ENCODE peak calls at places on chromosome 20, in four cellular contexts. R is H1, E is IMR-90, H is mesendoderm. G is an unnamed sample.

GRCh38 chr20:12984069-12984765 is 24.6 kb upstream of the SPTLC3 start:
- DNase-seq in R (no peak), E (no peak), H (no peak), G (no peak)

GRCh38 chr20:12113468-12114371 is 196.0 kb downstream of the BTBD3 start:
- DNase-seq in R (no peak), H (no peak), E (no peak), G (no peak)

GRCh38 chr20:13141541-13141940 is 79.5 kb upstream of the ISM1 start:
- DNase-seq in R (no peak), H (no peak), E (no peak), G (no peak)

GRCh38 chr20:47365023-47365764 is 8.7 kb upstream of the ZMYND8 start:
- DNase-seq in R (no peak), H (peak), E (no peak), G (no peak)

GRCh38 chr20:45950330-45950646 is 15.8 kb downstream of the PCIF1 start:
- DNase-seq in H (no peak), E (no peak), R (no peak), G (no peak)

GRCh38 chr20:34921436-34921835 is 34.2 kb downstream of the GSS start:
- DNase-seq in E (no peak), H (no peak), R (no peak), G (no peak)

GRCh38 chr20:58840816-58841538 is 9.7 kb downstream of the GNAS-AS1 start:
- DNase-seq in H (no peak), E (no peak), R (no peak), G (no peak)

GRCh38 chr20:39853664-39854063 is 835.4 kb downstream of the MAFB start:
- DNase-seq in E (peak), R (peak), H (peak), G (no peak)

GRCh38 chr20:18314786-18315406 is 26.6 kb downstream of the ZNF133 start:
- DNase-seq in E (peak), R (peak), H (no peak), G (no peak)

GRCh38 chr20:5658897-5659296 is 91.3 kb upstream of the SHLD1 start:
- DNase-seq in H (peak), E (peak), R (no peak), G (no peak)

GRCh38 chr20:33249456-33249855 is 13.7 kb downstream of the BPIFA1 start:
- DNase-seq in H (no peak), R (no peak), E (no peak), G (no peak)

GRCh38 chr20:18541741-18542140 is 25.5 kb upstream of the SMIM26 start:
- DNase-seq in R (no peak), H (no peak), E (no peak), G (no peak)

GRCh38 chr20:24694157-24694726 is 224.8 kb downstream of the SYNDIG1 start:
- DNase-seq in H (no peak), E (no peak), R (no peak), G (peak)

GRCh38 chr20:6504826-6505225 is 262.7 kb upstream of the BMP2 start:
- DNase-seq in E (peak), H (peak), R (no peak), G (no peak)

GRCh38 chr20:35015863-35016193 is 60.2 kb downstream of the MYH7B start:
- DNase-seq in E (no peak), R (no peak), H (no peak), G (peak)

GRCh38 chr20:50438986-50439407 is 71.2 kb upstream of the PTPN1 start:
- DNase-seq in R (no peak), H (peak), E (peak), G (no peak)

GRCh38 chr20:40965671-40966070 is 63.0 kb upstream of the TOP1 start:
- DNase-seq in H (no peak), R (no peak), E (no peak), G (no peak)

GRCh38 chr20:9958693-9959092 is 76.1 kb upstream of the ANKEF1 start:
- DNase-seq in H (no peak), E (no peak), R (no peak), G (no peak)

GRCh38 chr20:45538209-45538798 is 978 bp downstream of the WFDC6 start:
- DNase-seq in R (no peak), H (peak), E (no peak), G (peak)

GRCh38 chr20:38554986-38555385 is 26.0 kb upstream of the ADIG start:
- DNase-seq in E (no peak), H (no peak), R (no peak), G (no peak)

GRCh38 chr20:36303020-36303595 is 3.0 kb upstream of the DLGAP4 start:
- DNase-seq in E (no peak), H (no peak), R (no peak), G (no peak)

GRCh38 chr20:35463455-35464300 is 8.3 kb downstream of the CEP250 start:
- DNase-seq in H (peak), E (peak), R (no peak), G (peak)

GRCh38 chr20:38645980-38646858 is 44.6 kb downstream of the ARHGAP40 start:
- DNase-seq in R (peak), H (peak), E (peak), G (peak)

GRCh38 chr20:16004108-16004854 is 569.0 kb downstream of the KIF16B start:
- DNase-seq in H (no peak), E (no peak), R (no peak), G (no peak)

GRCh38 chr20:7627734-7628663 is 312.3 kb downstream of the HAO1 start:
- DNase-seq in E (no peak), R (no peak), H (no peak), G (no peak)

GRCh38 chr20:34538671-34539123 is 19.8 kb upstream of the MAP1LC3A start:
- DNase-seq in E (peak), R (no peak), H (peak), G (peak)

GRCh38 chr20:24653306-24653705 is 183.9 kb downstream of the SYNDIG1 start:
- DNase-seq in E (peak), R (no peak), H (no peak), G (no peak)

GRCh38 chr20:16537918-16538317 is 35.3 kb downstream of the KIF16B start:
- DNase-seq in H (no peak), E (no peak), R (no peak), G (no peak)

GRCh38 chr20:2612073-2612472 is 40.4 kb upstream of the NOP56 start:
- DNase-seq in E (no peak), H (no peak), R (no peak), G (no peak)

GRCh38 chr20:10783660-10784336 is 110.0 kb upstream of the JAG1 start:
- DNase-seq in R (no peak), E (no peak), H (peak), G (no peak)

GRCh38 chr20:47502271-47502730 is 614 bp downstream of the NCOA3 start:
- DNase-seq in R (no peak), H (peak), E (peak), G (no peak)

GRCh38 chr20:20410678-20411077 is 42.8 kb downstream of the INSM1 start:
- DNase-seq in E (no peak), R (peak), H (peak), G (peak)

GRCh38 chr20:21103582-21104465 is 2.3 kb downstream of the LINC00237 start:
- DNase-seq in R (no peak), H (peak), E (no peak), G (peak)

GRCh38 chr20:45290677-45291355 is 15.8 kb upstream of the RBPJL start:
- DNase-seq in R (peak), H (peak), E (peak), G (peak)

GRCh38 chr20:33477386-33478234 is 12.3 kb upstream of the CBFA2T2 start:
- DNase-seq in E (no peak), H (peak), R (no peak), G (peak)

GRCh38 chr20:4671015-4671414 is 50.7 kb upstream of the PRND start:
- DNase-seq in R (no peak), H (no peak), E (no peak), G (no peak)

GRCh38 chr20:31643522-31643921 is 5.8 kb downstream of the COX4I2 start:
- DNase-seq in E (no peak), R (no peak), H (no peak), G (no peak)

GRCh38 chr20:54172532-54172855 is 1.3 kb downstream of the CYP24A1 start:
- DNase-seq in E (no peak), R (no peak), H (no peak), G (no peak)

GRCh38 chr20:54168961-54169862 is 4.6 kb downstream of the CYP24A1 start:
- DNase-seq in H (no peak), R (no peak), E (no peak), G (no peak)

GRCh38 chr20:54167909-54168872 is 5.6 kb downstream of the CYP24A1 start:
- DNase-seq in H (no peak), E (peak), R (no peak), G (no peak)

GRCh38 chr20:54170963-54171362 is 2.8 kb downstream of the CYP24A1 start:
- DNase-seq in H (no peak), R (no peak), E (no peak), G (no peak)

DNA sequence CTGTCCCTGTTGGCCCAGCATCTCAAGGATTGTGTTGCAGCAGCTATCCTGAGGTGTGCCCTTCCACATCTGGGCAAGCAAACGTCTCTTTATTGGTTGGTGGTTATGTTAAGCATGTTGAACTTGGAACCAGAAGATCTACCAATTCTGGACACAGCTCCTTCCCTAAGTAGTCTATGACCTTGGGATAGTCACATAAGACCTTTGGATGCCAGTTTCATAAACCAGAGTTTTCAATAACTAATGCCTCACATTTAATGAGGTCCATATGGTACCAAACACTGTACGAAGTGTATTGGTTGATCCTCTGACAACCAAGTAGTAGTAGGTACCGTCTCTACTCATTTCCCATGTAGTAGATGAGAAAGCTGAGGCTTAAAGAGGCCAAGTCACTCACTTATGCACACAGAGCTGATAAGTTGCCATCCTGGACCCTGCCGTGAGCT is 3.7 kb downstream of the CYP24A1 start:
- DNase-seq in E (no peak), R (no peak), H (no peak), G (no peak)
- H3K56ac ChIP-seq in E (no peak), R (no peak), H (no peak), G (no peak)

GRCh38 chr20:62674370-62674769 is 32.1 kb downstream of the SLCO4A1 start:
- DNase-seq in H (no peak), E (no peak), R (no peak), G (no peak)
- H2BK5ac ChIP-seq in H (no peak), E (no peak), R (no peak), G (no peak)

GRCh38 chr20:23060629-23061028 is 11.2 kb upstream of the THBD start:
- DNase-seq in E (no peak), R (no peak), H (no peak), G (no peak)

GRCh38 chr20:23061262-23061661 is 11.8 kb upstream of the THBD start:
- DNase-seq in R (no peak), H (no peak), E (no peak), G (no peak)

GRCh38 chr20:23061713-23062561 is 12.5 kb upstream of the THBD start:
- DNase-seq in E (peak), H (peak), R (no peak), G (peak)

GRCh38 chr20:23063573-23063972 is 14.1 kb upstream of the THBD start:
- DNase-seq in R (no peak), H (no peak), E (no peak), G (no peak)

GRCh38 chr20:23062632-23063031 is 13.2 kb upstream of the THBD start:
- DNase-seq in H (no peak), E (no peak), R (no peak), G (no peak)
- H3K56ac ChIP-seq in H (no peak), E (no peak), R (no peak), G (no peak)

GRCh38 chr20:57086066-57086465 is 180.4 kb downstream of the BMP7 start:
- DNase-seq in R (no peak), E (no peak), H (no peak), G (no peak)
- H2BK5ac ChIP-seq in R (no peak), E (no peak), H (no peak), G (no peak)

GRCh38 chr20:52896348-52896747 is 75.8 kb upstream of the TSHZ2 start:
- DNase-seq in H (no peak), R (no peak), E (no peak), G (no peak)

GRCh38 chr20:52892023-52892422 is 80.1 kb upstream of the TSHZ2 start:
- DNase-seq in R (no peak), E (no peak), H (no peak), G (no peak)

GRCh38 chr20:52895662-52896061 is 76.5 kb upstream of the TSHZ2 start:
- DNase-seq in H (no peak), R (no peak), E (no peak), G (no peak)

GRCh38 chr20:52890130-52890529 is 82.0 kb upstream of the TSHZ2 start:
- DNase-seq in E (no peak), H (no peak), R (no peak), G (no peak)

DNA sequence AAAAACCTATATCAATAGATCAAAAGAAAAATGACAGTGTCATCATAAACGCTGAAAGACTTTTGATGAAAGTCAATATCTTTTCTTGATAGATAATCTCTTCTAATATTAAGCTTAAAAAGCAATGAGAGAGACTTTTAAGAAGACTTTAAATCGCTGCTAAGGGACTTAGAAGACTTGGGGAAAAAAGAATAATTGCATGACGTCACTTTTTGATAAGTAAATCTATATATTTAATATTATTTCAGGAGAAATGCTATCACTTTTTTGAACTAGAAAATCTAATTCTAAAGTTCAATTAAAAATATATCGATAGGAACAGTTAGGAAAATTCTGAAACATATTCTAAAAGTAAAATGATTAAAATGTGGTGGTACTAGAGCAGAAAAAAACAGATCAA is 78.7 kb upstream of the TSHZ2 start:
- DNase-seq in E (no peak), R (no peak), H (no peak), G (no peak)
- H3K56ac ChIP-seq in E (no peak), R (no peak), H (no peak), G (no peak)

DNA sequence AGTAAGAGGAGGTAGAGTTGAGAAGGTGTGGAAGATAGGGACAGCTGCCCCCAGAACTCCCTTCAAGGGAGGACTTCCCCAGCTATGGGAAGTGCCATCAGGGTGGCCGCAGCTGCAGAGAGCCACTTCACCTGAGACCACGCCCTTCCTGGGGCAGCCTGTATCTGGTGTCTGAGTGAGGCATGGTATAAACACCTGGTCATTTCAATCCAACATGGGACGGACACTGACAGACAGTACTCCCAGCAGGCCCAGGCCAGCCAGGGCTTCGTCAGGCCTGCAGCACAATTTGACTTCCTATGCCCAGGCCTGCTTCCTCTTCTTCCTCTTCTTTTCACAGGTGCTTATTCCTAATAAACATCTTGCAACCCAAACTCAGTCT is 4.5 kb downstream of the SOX12 start:
- DNase-seq in R (no peak), E (no peak), H (no peak), G (no peak)
- H2BK5ac ChIP-seq in R (no peak), E (no peak), H (no peak), G (no peak)

DNA sequence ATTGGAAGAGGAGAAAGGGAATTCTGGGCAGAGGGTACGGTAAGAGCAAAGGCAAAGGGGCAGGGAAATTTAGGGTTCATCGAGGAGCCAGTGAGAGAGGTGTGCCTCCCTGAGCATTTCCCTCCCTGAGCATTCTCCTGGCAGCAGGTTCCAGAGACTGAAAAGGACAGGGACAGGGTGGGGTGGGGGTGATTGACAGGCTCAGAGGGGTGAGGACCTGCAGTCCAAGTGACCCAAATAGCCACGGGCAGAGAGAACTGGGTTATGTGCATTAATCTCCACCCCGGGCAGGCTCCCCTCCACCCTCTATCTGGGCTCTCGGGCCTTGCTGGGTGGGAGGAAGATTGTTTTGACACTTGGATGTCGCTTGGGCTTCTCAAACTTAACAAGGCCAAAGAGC is 69.5 kb downstream of the KCNB1 start:
- DNase-seq in E (no peak), H (no peak), R (no peak), G (no peak)
- H3K56ac ChIP-seq in E (no peak), H (no peak), R (no peak), G (no peak)

GRCh38 chr20:37303637-37304036 is 14.2 kb downstream of the MANBAL start:
- DNase-seq in E (no peak), R (no peak), H (no peak), G (no peak)
- H2BK5ac ChIP-seq in E (no peak), R (no peak), H (no peak), G (no peak)